ENCODE peak calls at places on chromosomes 12 and 14, in ten cellular contexts. One of them, this sample, is unnamed.

GRCh38 chr12:92478692-92479091 is 224.1 kb upstream of the PLEKHG7 start:
- DNase-seq in SK-N-SH: no peak
- DNase-seq in GM12864: no peak
- DNase-seq in choroid plexus epithelial cell: no peak
- DNase-seq in AG04450: no peak
- DNase-seq in CD4-positive, alpha-beta T cell: no peak
- DNase-seq in CD8-positive, alpha-beta T cell: no peak
- DNase-seq in cardiac muscle cell: no peak
- DNase-seq in GM06990: no peak
- DNase-seq in astrocyte of the spinal cord: no peak
- DNase-seq in this sample: no peak

GRCh38 chr14:68283378-68284123 is 464.0 kb downstream of the RAD51B start:
- DNase-seq in cardiac muscle cell: no peak
- DNase-seq in SK-N-SH: no peak
- DNase-seq in AG04450: no peak
- DNase-seq in GM06990: peak; percentile 85
- DNase-seq in GM12864: peak; percentile 89
- DNase-seq in CD4-positive, alpha-beta T cell: peak; percentile 58
- DNase-seq in astrocyte of the spinal cord: no peak
- DNase-seq in CD8-positive, alpha-beta T cell: peak; percentile 65
- DNase-seq in choroid plexus epithelial cell: no peak
- DNase-seq in this sample: peak; percentile 47

GRCh38 chr12:3550839-3551238 is 59.8 kb downstream of the PRMT8 start:
- DNase-seq in GM06990: no peak
- DNase-seq in AG04450: no peak
- DNase-seq in cardiac muscle cell: no peak
- DNase-seq in choroid plexus epithelial cell: no peak
- DNase-seq in astrocyte of the spinal cord: no peak
- DNase-seq in GM12864: no peak
- DNase-seq in SK-N-SH: no peak
- DNase-seq in CD8-positive, alpha-beta T cell: no peak
- DNase-seq in CD4-positive, alpha-beta T cell: no peak
- DNase-seq in this sample: no peak

GRCh38 chr12:64826234-64826633 is 1.8 kb downstream of the TBC1D30 start:
- DNase-seq in astrocyte of the spinal cord: peak; percentile 61
- DNase-seq in GM06990: peak; percentile 18
- DNase-seq in CD4-positive, alpha-beta T cell: peak; percentile 13
- DNase-seq in cardiac muscle cell: peak; percentile 90
- DNase-seq in AG04450: no peak
- DNase-seq in CD8-positive, alpha-beta T cell: peak; percentile 10
- DNase-seq in SK-N-SH: peak; percentile 26
- DNase-seq in choroid plexus epithelial cell: peak; percentile 59
- DNase-seq in GM12864: no peak
- DNase-seq in this sample: peak; percentile 50

GRCh38 chr12:29796823-29797263 is 13.1 kb upstream of the TMTC1 start:
- DNase-seq in SK-N-SH: no peak
- DNase-seq in CD4-positive, alpha-beta T cell: no peak
- DNase-seq in AG04450: peak; percentile 87
- DNase-seq in choroid plexus epithelial cell: peak; percentile 93
- DNase-seq in GM12864: no peak
- DNase-seq in GM06990: no peak
- DNase-seq in astrocyte of the spinal cord: peak; percentile 92
- DNase-seq in cardiac muscle cell: no peak
- DNase-seq in CD8-positive, alpha-beta T cell: no peak
- DNase-seq in this sample: no peak

GRCh38 chr12:64160021-64160717 is 61.9 kb downstream of the KICS2 start:
- DNase-seq in CD4-positive, alpha-beta T cell: no peak
- DNase-seq in SK-N-SH: no peak
- DNase-seq in choroid plexus epithelial cell: no peak
- DNase-seq in GM12864: no peak
- DNase-seq in AG04450: no peak
- DNase-seq in GM06990: no peak
- DNase-seq in cardiac muscle cell: no peak
- DNase-seq in astrocyte of the spinal cord: peak; percentile 12
- DNase-seq in CD8-positive, alpha-beta T cell: no peak
- DNase-seq in this sample: no peak

GRCh38 chr12:123263196-123263817 is 8.3 kb downstream of the CDK2AP1 start:
- DNase-seq in SK-N-SH: no peak
- DNase-seq in CD4-positive, alpha-beta T cell: no peak
- DNase-seq in CD8-positive, alpha-beta T cell: no peak
- DNase-seq in GM12864: no peak
- DNase-seq in GM06990: no peak
- DNase-seq in astrocyte of the spinal cord: no peak
- DNase-seq in cardiac muscle cell: no peak
- DNase-seq in AG04450: no peak
- DNase-seq in choroid plexus epithelial cell: peak; percentile 26
- DNase-seq in this sample: no peak

GRCh38 chr12:104974626-104975290 is 11.4 kb upstream of the NOPCHAP1 start:
- DNase-seq in CD8-positive, alpha-beta T cell: no peak
- DNase-seq in astrocyte of the spinal cord: no peak
- DNase-seq in cardiac muscle cell: no peak
- DNase-seq in CD4-positive, alpha-beta T cell: no peak
- DNase-seq in choroid plexus epithelial cell: no peak
- DNase-seq in AG04450: no peak
- DNase-seq in GM12864: peak; percentile 94
- DNase-seq in GM06990: peak; percentile 77
- DNase-seq in SK-N-SH: no peak
- DNase-seq in this sample: peak; percentile 63

GRCh38 chr12:84658877-84659276 is 253.7 kb downstream of the SLC6A15 start:
- DNase-seq in GM06990: no peak
- DNase-seq in CD8-positive, alpha-beta T cell: no peak
- DNase-seq in CD4-positive, alpha-beta T cell: no peak
- DNase-seq in cardiac muscle cell: peak; percentile 48
- DNase-seq in GM12864: no peak
- DNase-seq in AG04450: no peak
- DNase-seq in astrocyte of the spinal cord: no peak
- DNase-seq in SK-N-SH: no peak
- DNase-seq in choroid plexus epithelial cell: no peak
- DNase-seq in this sample: no peak

GRCh38 chr14:56390859-56391258 is 188.7 kb upstream of the TMEM260 start:
- DNase-seq in SK-N-SH: no peak
- DNase-seq in cardiac muscle cell: no peak
- DNase-seq in astrocyte of the spinal cord: no peak
- DNase-seq in GM12864: no peak
- DNase-seq in AG04450: no peak
- DNase-seq in CD4-positive, alpha-beta T cell: no peak
- DNase-seq in GM06990: no peak
- DNase-seq in CD8-positive, alpha-beta T cell: no peak
- DNase-seq in choroid plexus epithelial cell: no peak
- DNase-seq in this sample: no peak

GRCh38 chr12:70258605-70259403 is 15.6 kb downstream of the CNOT2 start:
- DNase-seq in GM06990: no peak
- DNase-seq in AG04450: no peak
- DNase-seq in CD8-positive, alpha-beta T cell: no peak
- DNase-seq in choroid plexus epithelial cell: no peak
- DNase-seq in SK-N-SH: peak; percentile 14
- DNase-seq in GM12864: no peak
- DNase-seq in astrocyte of the spinal cord: no peak
- DNase-seq in cardiac muscle cell: no peak
- DNase-seq in CD4-positive, alpha-beta T cell: no peak
- DNase-seq in this sample: no peak

GRCh38 chr12:54136844-54137580 is 51.8 kb downstream of the SMUG1 start:
- DNase-seq in astrocyte of the spinal cord: no peak
- DNase-seq in choroid plexus epithelial cell: no peak
- DNase-seq in AG04450: no peak
- DNase-seq in GM12864: no peak
- DNase-seq in CD4-positive, alpha-beta T cell: no peak
- DNase-seq in cardiac muscle cell: no peak
- DNase-seq in SK-N-SH: peak; percentile 62
- DNase-seq in GM06990: no peak
- DNase-seq in CD8-positive, alpha-beta T cell: no peak
- DNase-seq in this sample: no peak
- TF ChIP-seq CTCF in astrocyte of the spinal cord: no peak
- TF ChIP-seq CTCF in choroid plexus epithelial cell: no peak
- TF ChIP-seq CTCF in AG04450: no peak
- TF ChIP-seq CTCF in GM12864: no peak
- TF ChIP-seq CTCF in CD4-positive, alpha-beta T cell: no peak
- TF ChIP-seq CTCF in cardiac muscle cell: no peak
- TF ChIP-seq CTCF in SK-N-SH: no peak
- TF ChIP-seq CTCF in GM06990: no peak
- TF ChIP-seq CTCF in CD8-positive, alpha-beta T cell: no peak
- TF ChIP-seq CTCF in this sample: no peak

GRCh38 chr14:101331141-101331525 is 230.2 kb upstream of the DIO3 start:
- DNase-seq in CD4-positive, alpha-beta T cell: no peak
- DNase-seq in AG04450: no peak
- DNase-seq in GM06990: no peak
- DNase-seq in CD8-positive, alpha-beta T cell: no peak
- DNase-seq in astrocyte of the spinal cord: no peak
- DNase-seq in cardiac muscle cell: no peak
- DNase-seq in GM12864: no peak
- DNase-seq in choroid plexus epithelial cell: no peak
- DNase-seq in SK-N-SH: no peak
- DNase-seq in this sample: no peak

GRCh38 chr14:101333335-101334280 is 227.7 kb upstream of the DIO3 start:
- DNase-seq in CD4-positive, alpha-beta T cell: no peak
- DNase-seq in SK-N-SH: no peak
- DNase-seq in astrocyte of the spinal cord: no peak
- DNase-seq in AG04450: no peak
- DNase-seq in CD8-positive, alpha-beta T cell: no peak
- DNase-seq in cardiac muscle cell: no peak
- DNase-seq in choroid plexus epithelial cell: no peak
- DNase-seq in GM12864: no peak
- DNase-seq in GM06990: no peak
- DNase-seq in this sample: no peak

GRCh38 chr14:101330416-101331140 is 230.7 kb upstream of the DIO3 start:
- DNase-seq in choroid plexus epithelial cell: no peak
- DNase-seq in astrocyte of the spinal cord: no peak
- DNase-seq in CD8-positive, alpha-beta T cell: no peak
- DNase-seq in CD4-positive, alpha-beta T cell: no peak
- DNase-seq in GM12864: no peak
- DNase-seq in GM06990: no peak
- DNase-seq in AG04450: no peak
- DNase-seq in cardiac muscle cell: no peak
- DNase-seq in SK-N-SH: no peak
- DNase-seq in this sample: no peak

GRCh38 chr14:101334656-101335055 is 226.6 kb upstream of the DIO3 start:
- DNase-seq in choroid plexus epithelial cell: no peak
- DNase-seq in CD4-positive, alpha-beta T cell: no peak
- DNase-seq in AG04450: no peak
- DNase-seq in GM06990: no peak
- DNase-seq in GM12864: no peak
- DNase-seq in cardiac muscle cell: no peak
- DNase-seq in SK-N-SH: no peak
- DNase-seq in astrocyte of the spinal cord: no peak
- DNase-seq in CD8-positive, alpha-beta T cell: no peak
- DNase-seq in this sample: no peak

GRCh38 chr14:101332281-101332680 is 229.0 kb upstream of the DIO3 start:
- DNase-seq in SK-N-SH: no peak
- DNase-seq in CD8-positive, alpha-beta T cell: no peak
- DNase-seq in AG04450: no peak
- DNase-seq in GM12864: no peak
- DNase-seq in astrocyte of the spinal cord: no peak
- DNase-seq in GM06990: no peak
- DNase-seq in cardiac muscle cell: no peak
- DNase-seq in CD4-positive, alpha-beta T cell: no peak
- DNase-seq in choroid plexus epithelial cell: no peak
- DNase-seq in this sample: no peak
- TF ChIP-seq CTCF in SK-N-SH: no peak
- TF ChIP-seq CTCF in CD8-positive, alpha-beta T cell: no peak
- TF ChIP-seq CTCF in AG04450: no peak
- TF ChIP-seq CTCF in GM12864: no peak
- TF ChIP-seq CTCF in astrocyte of the spinal cord: no peak
- TF ChIP-seq CTCF in GM06990: no peak
- TF ChIP-seq CTCF in cardiac muscle cell: no peak
- TF ChIP-seq CTCF in CD4-positive, alpha-beta T cell: no peak
- TF ChIP-seq CTCF in choroid plexus epithelial cell: no peak
- TF ChIP-seq CTCF in this sample: no peak

GRCh38 chr12:68943848-68944247 is 10.9 kb upstream of the CPM start:
- DNase-seq in choroid plexus epithelial cell: no peak
- DNase-seq in AG04450: no peak
- DNase-seq in CD4-positive, alpha-beta T cell: no peak
- DNase-seq in GM06990: no peak
- DNase-seq in astrocyte of the spinal cord: no peak
- DNase-seq in cardiac muscle cell: no peak
- DNase-seq in CD8-positive, alpha-beta T cell: no peak
- DNase-seq in GM12864: no peak
- DNase-seq in SK-N-SH: no peak
- DNase-seq in this sample: no peak
- TF ChIP-seq CTCF in choroid plexus epithelial cell: no peak
- TF ChIP-seq CTCF in AG04450: no peak
- TF ChIP-seq CTCF in CD4-positive, alpha-beta T cell: no peak
- TF ChIP-seq CTCF in GM06990: no peak
- TF ChIP-seq CTCF in astrocyte of the spinal cord: no peak
- TF ChIP-seq CTCF in cardiac muscle cell: no peak
- TF ChIP-seq CTCF in CD8-positive, alpha-beta T cell: no peak
- TF ChIP-seq CTCF in GM12864: no peak
- TF ChIP-seq CTCF in SK-N-SH: no peak
- TF ChIP-seq CTCF in this sample: no peak

GRCh38 chr14:93057586-93058280 is 58.0 kb downstream of the ITPK1 start:
- DNase-seq in CD4-positive, alpha-beta T cell: no peak
- DNase-seq in SK-N-SH: no peak
- DNase-seq in GM12864: no peak
- DNase-seq in choroid plexus epithelial cell: no peak
- DNase-seq in CD8-positive, alpha-beta T cell: no peak
- DNase-seq in astrocyte of the spinal cord: no peak
- DNase-seq in AG04450: no peak
- DNase-seq in GM06990: no peak
- DNase-seq in cardiac muscle cell: no peak
- DNase-seq in this sample: no peak
- TF ChIP-seq CTCF in CD4-positive, alpha-beta T cell: no peak
- TF ChIP-seq CTCF in SK-N-SH: no peak
- TF ChIP-seq CTCF in GM12864: no peak
- TF ChIP-seq CTCF in choroid plexus epithelial cell: no peak
- TF ChIP-seq CTCF in CD8-positive, alpha-beta T cell: no peak
- TF ChIP-seq CTCF in astrocyte of the spinal cord: no peak
- TF ChIP-seq CTCF in AG04450: no peak
- TF ChIP-seq CTCF in GM06990: no peak
- TF ChIP-seq CTCF in cardiac muscle cell: no peak
- TF ChIP-seq CTCF in this sample: no peak

GRCh38 chr14:101030586-101030985 is 127.1 kb upstream of the RTL1 start:
- DNase-seq in choroid plexus epithelial cell: no peak
- DNase-seq in GM06990: no peak
- DNase-seq in CD8-positive, alpha-beta T cell: no peak
- DNase-seq in GM12864: no peak
- DNase-seq in CD4-positive, alpha-beta T cell: no peak
- DNase-seq in AG04450: no peak
- DNase-seq in SK-N-SH: no peak
- DNase-seq in cardiac muscle cell: no peak
- DNase-seq in astrocyte of the spinal cord: no peak
- DNase-seq in this sample: no peak

GRCh38 chr14:101031186-101031585 is 127.7 kb upstream of the RTL1 start:
- DNase-seq in CD4-positive, alpha-beta T cell: no peak
- DNase-seq in GM06990: no peak
- DNase-seq in astrocyte of the spinal cord: no peak
- DNase-seq in SK-N-SH: no peak
- DNase-seq in CD8-positive, alpha-beta T cell: no peak
- DNase-seq in choroid plexus epithelial cell: no peak
- DNase-seq in GM12864: no peak
- DNase-seq in AG04450: no peak
- DNase-seq in cardiac muscle cell: no peak
- DNase-seq in this sample: no peak

GRCh38 chr14:101033006-101033405 is 129.5 kb upstream of the RTL1 start:
- DNase-seq in CD8-positive, alpha-beta T cell: no peak
- DNase-seq in SK-N-SH: no peak
- DNase-seq in GM12864: no peak
- DNase-seq in AG04450: no peak
- DNase-seq in CD4-positive, alpha-beta T cell: no peak
- DNase-seq in choroid plexus epithelial cell: no peak
- DNase-seq in cardiac muscle cell: no peak
- DNase-seq in astrocyte of the spinal cord: no peak
- DNase-seq in GM06990: no peak
- DNase-seq in this sample: no peak

GRCh38 chr14:101032433-101032832 is 128.9 kb upstream of the RTL1 start:
- DNase-seq in GM12864: no peak
- DNase-seq in astrocyte of the spinal cord: no peak
- DNase-seq in AG04450: no peak
- DNase-seq in CD4-positive, alpha-beta T cell: no peak
- DNase-seq in choroid plexus epithelial cell: no peak
- DNase-seq in SK-N-SH: no peak
- DNase-seq in GM06990: no peak
- DNase-seq in cardiac muscle cell: no peak
- DNase-seq in CD8-positive, alpha-beta T cell: no peak
- DNase-seq in this sample: no peak

GRCh38 chr14:101031721-101032120 is 128.2 kb upstream of the RTL1 start:
- DNase-seq in GM06990: no peak
- DNase-seq in CD4-positive, alpha-beta T cell: no peak
- DNase-seq in cardiac muscle cell: no peak
- DNase-seq in SK-N-SH: no peak
- DNase-seq in GM12864: no peak
- DNase-seq in astrocyte of the spinal cord: no peak
- DNase-seq in CD8-positive, alpha-beta T cell: no peak
- DNase-seq in AG04450: no peak
- DNase-seq in choroid plexus epithelial cell: no peak
- DNase-seq in this sample: no peak
- TF ChIP-seq CTCF in GM06990: no peak
- TF ChIP-seq CTCF in CD4-positive, alpha-beta T cell: no peak
- TF ChIP-seq CTCF in cardiac muscle cell: no peak
- TF ChIP-seq CTCF in SK-N-SH: no peak
- TF ChIP-seq CTCF in GM12864: no peak
- TF ChIP-seq CTCF in astrocyte of the spinal cord: no peak
- TF ChIP-seq CTCF in CD8-positive, alpha-beta T cell: no peak
- TF ChIP-seq CTCF in AG04450: no peak
- TF ChIP-seq CTCF in choroid plexus epithelial cell: no peak
- TF ChIP-seq CTCF in this sample: no peak

This sample was measured in GM10248.